ENCODE peak calls at places on chromosome 4, in four cellular contexts. F is SK-N-SH, L is K562, V is HepG2. Z is an unnamed sample.

GRCh38 chr4:102036619-102037376 is 246.3 kb downstream of the BANK1 start:
- DNase-seq in F (no peak), L (no peak), V (no peak), Z (no peak)

GRCh38 chr4:5931526-5931925 is 38.6 kb upstream of the CRMP1 start:
- DNase-seq in F (no peak), L (no peak), V (no peak), Z (no peak)

GRCh38 chr4:41256740-41257256 is at the start of gene UCHL1:
- DNase-seq in F (peak), L (no peak), V (no peak), Z (peak)

GRCh38 chr4:52943644-52944043 is 81.5 kb downstream of the RASL11B start:
- DNase-seq in F (no peak), L (no peak), V (no peak), Z (no peak)

GRCh38 chr4:105194328-105195231 is 47.9 kb downstream of the TET2 start:
- DNase-seq in F (no peak), L (no peak), V (no peak), Z (no peak)

GRCh38 chr4:172740434-172740833 is 428.2 kb upstream of the GALNT7 start:
- DNase-seq in F (no peak), L (no peak), V (no peak), Z (no peak)

GRCh38 chr4:183348706-183349659 is 26.8 kb upstream of the CLDN24 start:
- DNase-seq in F (no peak), L (peak), V (no peak), Z (no peak)

GRCh38 chr4:19999331-19999730 is 252.4 kb upstream of the SLIT2 start:
- DNase-seq in F (no peak), L (no peak), V (no peak), Z (no peak)

GRCh38 chr4:102343964-102344519 is 1.2 kb downstream of the SLC39A8 start:
- DNase-seq in F (no peak), L (peak), V (no peak), Z (no peak)

DNA sequence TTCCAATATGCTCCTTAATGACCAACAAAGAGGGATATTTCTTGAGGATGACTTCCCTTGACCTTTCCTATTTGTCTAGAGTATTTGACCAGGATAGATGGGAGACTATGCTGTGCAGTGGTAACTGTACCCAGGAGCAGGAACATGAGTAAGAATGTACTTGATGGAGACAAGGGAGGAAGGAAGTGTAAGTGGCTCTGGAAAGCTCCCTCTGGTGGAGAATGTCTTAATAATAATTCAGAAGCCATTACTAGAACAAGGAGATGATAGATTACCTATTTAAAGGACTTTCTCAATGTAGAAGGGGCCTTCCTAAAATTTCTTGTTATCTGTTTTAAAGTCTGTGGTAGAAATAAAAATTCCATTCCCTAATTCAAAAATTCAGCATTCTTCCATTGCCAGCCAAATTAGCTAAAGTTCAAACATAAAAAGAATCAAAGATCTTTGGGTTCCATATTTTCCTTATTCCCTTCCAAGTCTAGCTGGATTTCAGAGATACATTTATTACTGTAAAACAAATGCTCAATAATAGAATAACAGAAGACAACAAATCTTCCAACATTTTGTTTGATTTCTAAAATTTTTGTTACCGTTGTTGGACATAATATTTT is 83.8 kb downstream of the GRID2 start:
- DNase-seq in F (peak), L (peak), V (peak), Z (no peak)
- TF ChIP-seq CTCF in F (peak), L (peak), V (peak), Z (peak)

GRCh38 chr4:134215636-134216340 is 14.2 kb upstream of the PABPC4L start:
- DNase-seq in F (no peak), L (no peak), V (no peak), Z (no peak)
- TF ChIP-seq FOXJ3 in F (no peak), L (no peak), V (no peak), Z (no peak)

DNA sequence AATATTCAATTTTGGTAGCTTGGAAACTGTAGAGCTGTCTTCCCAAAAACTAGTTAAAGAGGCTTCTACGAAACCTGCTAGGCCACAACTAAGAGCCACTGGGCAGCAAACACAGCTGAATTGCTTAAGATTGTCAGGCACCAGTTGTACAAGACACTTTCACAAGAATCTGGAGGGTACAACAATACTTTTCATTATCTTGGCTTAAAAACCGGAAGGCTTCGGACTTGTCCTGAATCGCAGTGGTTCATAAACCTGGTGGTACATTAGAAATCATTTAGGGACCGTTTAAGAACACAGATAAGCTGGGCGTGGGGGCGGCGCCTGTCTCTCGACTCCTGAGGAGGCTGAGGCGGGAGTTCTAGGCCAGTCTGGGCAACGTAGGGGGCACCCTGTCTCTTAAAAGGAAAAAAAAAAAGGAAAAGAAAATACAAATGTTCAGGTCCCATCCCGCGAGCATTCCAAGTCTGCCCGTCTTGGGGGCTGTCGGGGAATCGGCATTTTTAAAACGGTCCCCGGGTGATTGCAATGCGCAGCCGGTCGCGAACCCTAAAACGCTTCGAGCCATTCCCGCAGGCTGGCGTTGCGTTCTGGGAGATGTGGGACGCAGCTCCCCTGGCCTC is 763 bp downstream of the PYURF start:
- DNase-seq in F (peak), L (peak), V (peak), Z (peak)
- TF ChIP-seq CTCF in F (no peak), L (no peak), V (no peak), Z (no peak)

DNA sequence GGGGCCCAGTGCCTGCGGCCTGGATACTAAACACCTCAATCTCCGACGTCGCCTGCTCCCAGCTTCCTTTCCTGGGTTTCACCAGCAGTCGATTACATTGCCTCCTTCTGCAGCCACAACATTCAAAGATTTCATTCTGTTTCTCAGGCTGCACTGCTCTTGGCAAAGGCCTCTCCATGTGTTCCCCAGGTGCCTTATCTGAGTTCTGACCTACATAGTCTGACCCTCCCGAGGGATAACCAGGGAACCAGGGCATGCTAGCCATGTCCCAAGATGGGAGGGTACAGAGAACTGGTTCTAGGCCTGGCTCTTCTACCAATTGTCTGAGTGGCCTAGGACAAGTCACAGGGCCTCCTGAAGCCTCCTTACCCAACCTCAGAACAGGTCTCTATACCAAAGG is 62.2 kb upstream of the ACSL1 start:
- DNase-seq in F (no peak), L (no peak), V (no peak), Z (no peak)
- TF ChIP-seq FOXJ3 in F (no peak), L (no peak), V (no peak), Z (no peak)

DNA sequence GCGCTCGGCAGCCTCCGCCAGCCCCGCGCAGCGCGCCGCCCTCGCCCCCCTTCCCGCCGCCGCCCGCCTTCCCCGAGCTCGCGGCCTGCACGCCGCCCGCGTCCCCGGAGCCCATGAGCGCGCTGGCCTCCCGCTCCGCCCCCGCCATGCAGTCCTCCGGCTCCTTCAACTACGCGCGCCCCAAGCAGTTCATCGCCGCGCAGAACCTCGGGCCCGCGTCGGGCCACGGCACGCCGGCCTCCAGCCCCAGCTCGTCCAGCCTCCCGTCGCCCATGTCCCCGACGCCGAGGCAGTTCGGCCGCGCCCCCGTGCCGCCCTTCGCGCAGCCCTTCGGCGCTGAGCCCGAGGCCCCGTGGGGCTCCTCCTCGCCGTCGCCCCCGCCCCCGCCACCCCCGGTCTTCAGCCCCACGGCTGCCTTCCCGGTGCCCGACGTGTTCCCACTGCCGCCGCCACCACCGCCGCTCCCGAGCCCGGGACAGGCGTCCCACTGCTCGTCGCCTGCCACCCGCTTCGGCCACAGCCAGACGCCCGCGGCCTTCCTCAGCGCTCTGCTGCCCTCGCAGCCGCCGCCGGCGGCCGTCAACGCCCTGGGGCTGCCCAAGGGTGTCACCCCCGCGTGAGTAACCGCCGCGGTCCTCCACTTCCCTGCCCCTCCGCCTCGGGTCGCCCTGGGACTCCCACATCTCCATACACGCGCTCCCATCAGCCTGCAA is 132.1 kb downstream of the CBR4 start:
- DNase-seq in F (peak), L (no peak), V (no peak), Z (peak)
- TF ChIP-seq CTCF in F (no peak), L (no peak), V (no peak), Z (no peak)

GRCh38 chr4:119284876-119285611 is 36.9 kb downstream of the FABP2 start:
- DNase-seq in F (no peak), L (no peak), V (no peak), Z (no peak)
- TF ChIP-seq FOXJ3 in F (no peak), L (no peak), V (no peak), Z (no peak)

DNA sequence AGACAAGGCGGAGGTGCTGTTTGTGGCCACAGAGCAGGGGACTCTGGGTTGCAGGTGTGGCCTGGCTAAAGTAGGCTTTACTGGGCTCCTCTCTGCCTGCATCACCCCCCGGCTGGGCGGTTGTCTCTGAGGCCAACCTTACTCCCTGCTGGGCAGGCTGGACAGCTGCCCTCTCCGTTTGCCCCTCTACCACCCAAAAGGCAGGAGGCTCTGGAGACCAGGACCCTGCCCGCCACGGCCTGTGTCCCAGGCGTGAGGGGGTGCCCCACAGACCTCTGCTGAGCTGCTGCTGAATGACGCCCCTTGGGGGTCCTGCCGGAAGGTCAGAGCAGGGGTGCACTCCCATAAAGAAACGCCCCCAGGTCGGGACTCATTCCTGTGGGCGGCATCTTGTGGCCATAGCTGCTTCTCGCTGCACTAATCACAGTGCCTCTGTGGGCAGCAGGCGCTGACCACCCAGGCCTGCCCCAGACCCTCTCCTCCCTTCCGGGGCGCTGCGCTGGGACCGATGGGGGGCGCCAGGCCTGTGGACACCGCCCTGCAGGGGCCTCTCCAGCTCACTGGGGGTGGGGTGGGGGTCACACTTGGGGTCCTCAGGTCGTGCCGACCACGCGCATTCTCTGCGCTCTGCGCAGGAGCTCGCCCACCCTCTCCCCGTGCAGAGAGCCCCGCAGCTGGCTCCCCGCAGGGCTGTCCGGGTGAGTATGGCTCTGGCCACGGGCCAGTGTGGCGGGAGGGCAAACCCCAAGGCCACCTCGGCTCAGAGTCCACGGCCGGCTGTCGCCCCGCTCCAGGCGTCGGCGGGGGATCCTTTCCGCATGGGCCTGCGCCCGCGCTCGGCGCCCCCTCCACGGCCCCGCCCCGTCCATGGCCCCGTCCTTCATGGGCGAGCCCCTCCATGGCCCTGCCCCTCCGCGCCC is 920 bp downstream of the HTT-AS start:
- DNase-seq in F (peak), L (no peak), V (peak), Z (peak)
- TF ChIP-seq CTCF in F (peak), L (peak), V (peak), Z (no peak)

GRCh38 chr4:144113546-144113945 is 27.0 kb downstream of the GYPA start:
- DNase-seq in F (no peak), L (no peak), V (no peak), Z (no peak)

DNA sequence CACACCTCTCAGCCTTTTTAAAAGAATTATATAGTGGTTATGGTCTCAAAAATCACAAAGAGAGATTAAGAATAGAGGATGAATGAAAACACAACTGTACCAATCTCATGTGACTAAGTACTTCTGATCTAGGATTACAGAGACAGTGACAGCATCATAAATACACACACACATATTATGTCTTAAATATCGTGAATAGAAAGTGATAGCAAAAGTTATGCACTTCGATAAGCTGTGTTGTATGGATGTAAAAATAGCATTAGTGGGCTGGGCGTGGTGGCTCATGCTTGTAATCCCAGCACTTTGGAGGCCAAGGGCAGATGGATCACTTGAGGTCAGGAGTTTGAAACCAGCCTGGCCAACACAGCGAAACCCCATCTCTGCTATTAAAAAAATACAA is 25.0 kb downstream of the GYPA start:
- DNase-seq in F (no peak), L (no peak), V (no peak), Z (no peak)
- TF ChIP-seq FOXJ3 in F (no peak), L (no peak), V (no peak), Z (no peak)

GRCh38 chr4:168514249-168514852 is 17.5 kb downstream of the PALLD start:
- DNase-seq in F (peak), L (peak), V (peak), Z (no peak)
- TF ChIP-seq CTCF in F (peak), L (peak), V (peak), Z (no peak)

GRCh38 chr4:152534541-152535231 is 1.2 kb downstream of the FBXW7 start:
- DNase-seq in F (peak), L (peak), V (no peak), Z (peak)
- TF ChIP-seq FOXJ3 in F (no peak), L (no peak), V (no peak), Z (no peak)